ENCODE peak calls at places on chromosomes 13 and 19, in five cellular contexts. U is AG09319; D is stimulated activated CD4-positive, alpha-beta T cell treated with anti-CD3 and anti-CD28 coated beads, Interleukin-1b, Interleukin-23, amount 100 ng/mL, for 1 hour; V is immature natural killer cell; N is sigmoid colon. B is an unnamed sample.

GRCh38 chr19:47109541-47110375 is 3.8 kb downstream of the ZC3H4 start:
- DNase-seq in U (no peak), D (no peak), V (no peak), N (no peak), B (no peak)

GRCh38 chr19:47241919-47242644 is 11.1 kb upstream of the BBC3 start:
- DNase-seq in U (no peak), D (no peak), V (no peak), N (no peak), B (no peak)

GRCh38 chr19:13118424-13119193 is 545 bp downstream of the NACC1 start:
- DNase-seq in U (no peak), D (no peak), V (no peak), N (peak), B (no peak)

GRCh38 chr19:2532252-2533071 is 56.5 kb downstream of the GADD45B start:
- DNase-seq in U (no peak), D (no peak), V (no peak), N (no peak), B (peak)

GRCh38 chr13:97307882-97308624 is 85.9 kb downstream of the MBNL2 start:
- DNase-seq in U (no peak), D (no peak), V (no peak), N (no peak), B (peak)

GRCh38 chr19:13978306-13978705 is 26.0 kb downstream of the DCAF15 start:
- DNase-seq in U (no peak), D (no peak), V (no peak), N (peak), B (no peak)

GRCh38 chr13:111460548-111461444 is 140.4 kb downstream of the TEX29 start:
- DNase-seq in U (peak), D (no peak), V (no peak), N (peak), B (peak)

GRCh38 chr13:41512441-41512840 is 55.1 kb downstream of the RGCC start:
- DNase-seq in U (no peak), D (no peak), V (peak), N (no peak), B (no peak)

GRCh38 chr13:79654520-79654919 is 173.6 kb downstream of the NDFIP2 start:
- DNase-seq in U (no peak), D (no peak), V (no peak), N (no peak), B (no peak)

GRCh38 chr13:106587787-106588186 is 19.9 kb upstream of the ARGLU1 start:
- DNase-seq in U (no peak), D (no peak), V (no peak), N (no peak), B (no peak)

GRCh38 chr13:30179547-30180256 is 127.6 kb downstream of the KATNAL1 start:
- DNase-seq in U (no peak), D (no peak), V (no peak), N (no peak), B (no peak)

GRCh38 chr19:18596752-18597157 is 8.2 kb downstream of the REX1BD start:
- DNase-seq in U (no peak), D (no peak), V (no peak), N (no peak), B (no peak)